ENCODE peak calls at places on chromosome 14, in six cellular contexts. B is psoas muscle, U is GM20000, W is heart right ventricle, R is uterus, J is NB4. V is an unnamed sample.

GRCh38 chr14:85565862-85566296 is 35.9 kb downstream of the FLRT2 start:
- DNase-seq in B (no peak), U (no peak), W (no peak), R (no peak), J (no peak), V (no peak)

GRCh38 chr14:41865894-41866293 is 259.2 kb downstream of the LRFN5 start:
- DNase-seq in B (no peak), U (no peak), W (no peak), R (no peak), J (no peak), V (no peak)

GRCh38 chr14:103889313-103890051 is 38.8 kb upstream of the TDRD9 start:
- DNase-seq in B (no peak), U (no peak), W (no peak), R (no peak), J (no peak), V (no peak)

GRCh38 chr14:26026384-26026783 is 571.4 kb downstream of the NOVA1 start:
- DNase-seq in B (no peak), U (no peak), W (no peak), R (no peak), J (no peak), V (no peak)

GRCh38 chr14:59912443-59912842 is 7.5 kb upstream of the LRRC9 start:
- DNase-seq in B (no peak), U (no peak), W (no peak), R (no peak), J (no peak), V (no peak)

GRCh38 chr14:89422181-89422951 is 5.3 kb upstream of the FOXN3 start:
- DNase-seq in B (no peak), U (no peak), W (no peak), R (no peak), J (no peak), V (no peak)

GRCh38 chr14:49865431-49865859 is 12.9 kb upstream of the NEMF start:
- DNase-seq in B (peak), U (no peak), W (peak), R (peak), J (peak), V (no peak)

GRCh38 chr14:62696969-62697328 is 348.3 kb downstream of the KCNH5 start:
- DNase-seq in B (no peak), U (no peak), W (no peak), R (no peak), J (no peak), V (no peak)

GRCh38 chr14:72311116-72311515 is 378.9 kb downstream of the RGS6 start:
- DNase-seq in B (no peak), U (no peak), W (no peak), R (no peak), J (no peak), V (no peak)

GRCh38 chr14:34324363-34324795 is 137.7 kb downstream of the SPTSSA start:
- DNase-seq in B (no peak), U (peak), W (peak), R (no peak), J (peak), V (peak)

GRCh38 chr14:76352639-76353281 is 23.2 kb upstream of the ESRRB start:
- DNase-seq in B (peak), U (peak), W (peak), R (peak), J (peak), V (peak)

GRCh38 chr14:57692671-57693070 is 173.2 kb downstream of the SLC35F4 start:
- DNase-seq in B (no peak), U (no peak), W (no peak), R (no peak), J (peak), V (peak)

GRCh38 chr14:76331328-76332011 is 44.5 kb upstream of the ESRRB start:
- DNase-seq in B (no peak), U (no peak), W (no peak), R (no peak), J (no peak), V (no peak)

GRCh38 chr14:82854851-82855250 is 1321.2 kb upstream of the SEL1L start:
- DNase-seq in B (no peak), U (no peak), W (no peak), R (no peak), J (no peak), V (no peak)

GRCh38 chr14:99574099-99574880 is 29.7 kb downstream of the CCDC85C start:
- DNase-seq in B (no peak), U (no peak), W (peak), R (peak), J (no peak), V (no peak)

GRCh38 chr14:41607119-41607785 is 576 bp downstream of the LRFN5 start:
- DNase-seq in B (no peak), U (peak), W (no peak), R (no peak), J (no peak), V (peak)

GRCh38 chr14:95300002-95300696 is 19.6 kb downstream of the CLMN start:
- DNase-seq in B (no peak), U (no peak), W (no peak), R (no peak), J (no peak), V (no peak)

GRCh38 chr14:99137913-99138571 is 134.0 kb downstream of the BCL11B start:
- DNase-seq in B (no peak), U (no peak), W (no peak), R (no peak), J (peak), V (no peak)

GRCh38 chr14:22510527-22511110 is 78.4 kb downstream of the DAD1 start:
- DNase-seq in B (no peak), U (no peak), W (no peak), R (no peak), J (no peak), V (no peak)

GRCh38 chr14:73403181-73403752 is 55.1 kb downstream of the NUMB start:
- DNase-seq in B (no peak), U (no peak), W (no peak), R (no peak), J (no peak), V (no peak)

GRCh38 chr14:104111301-104112112 is 26.0 kb downstream of the ASPG start:
- DNase-seq in B (peak), U (no peak), W (no peak), R (no peak), J (no peak), V (no peak)

GRCh38 chr14:53147208-53147607 is 5.9 kb downstream of the DDHD1 start:
- DNase-seq in B (no peak), U (peak), W (no peak), R (no peak), J (no peak), V (no peak)

GRCh38 chr14:100292776-100293461 is 13.3 kb downstream of the SLC25A29 start:
- DNase-seq in B (no peak), U (no peak), W (no peak), R (peak), J (no peak), V (no peak)

GRCh38 chr14:53062856-53063255 is 90.3 kb downstream of the DDHD1 start:
- DNase-seq in B (no peak), U (no peak), W (no peak), R (no peak), J (no peak), V (no peak)

GRCh38 chr14:79407572-79407971 is 803.7 kb downstream of the DIO2 start:
- DNase-seq in B (no peak), U (no peak), W (no peak), R (no peak), J (no peak), V (no peak)

GRCh38 chr14:104086210-104086660 is 735 bp downstream of the ASPG start:
- DNase-seq in B (peak), U (no peak), W (no peak), R (peak), J (no peak), V (no peak)

GRCh38 chr14:59268011-59268410 is 79.5 kb downstream of the DAAM1 start:
- DNase-seq in B (no peak), U (no peak), W (no peak), R (no peak), J (no peak), V (no peak)

GRCh38 chr14:37088816-37089215 is 83.6 kb downstream of the SLC25A21 start:
- DNase-seq in B (no peak), U (no peak), W (no peak), R (no peak), J (no peak), V (no peak)

GRCh38 chr14:51160871-51161270 is 66.0 kb upstream of the TRIM9 start:
- DNase-seq in B (no peak), U (no peak), W (no peak), R (no peak), J (no peak), V (no peak)

GRCh38 chr14:33655421-33655820 is 295.5 kb downstream of the EGLN3 start:
- DNase-seq in B (no peak), U (no peak), W (no peak), R (no peak), J (no peak), V (no peak)

GRCh38 chr14:101808020-101808641 is 46.6 kb downstream of the PPP2R5C start:
- DNase-seq in B (no peak), U (no peak), W (no peak), R (no peak), J (peak), V (no peak)
- TF ChIP-seq CTCF in B (no peak), U (no peak), W (no peak), R (no peak), J (no peak), V (no peak)

GRCh38 chr14:106291626-106292025 is 765.2 kb downstream of the TMEM121 start:
- DNase-seq in B (no peak), U (no peak), W (no peak), R (no peak), J (no peak), V (no peak)

GRCh38 chr14:106287506-106287905 is 761.1 kb downstream of the TMEM121 start:
- DNase-seq in B (no peak), U (no peak), W (no peak), R (no peak), J (no peak), V (no peak)

DNA sequence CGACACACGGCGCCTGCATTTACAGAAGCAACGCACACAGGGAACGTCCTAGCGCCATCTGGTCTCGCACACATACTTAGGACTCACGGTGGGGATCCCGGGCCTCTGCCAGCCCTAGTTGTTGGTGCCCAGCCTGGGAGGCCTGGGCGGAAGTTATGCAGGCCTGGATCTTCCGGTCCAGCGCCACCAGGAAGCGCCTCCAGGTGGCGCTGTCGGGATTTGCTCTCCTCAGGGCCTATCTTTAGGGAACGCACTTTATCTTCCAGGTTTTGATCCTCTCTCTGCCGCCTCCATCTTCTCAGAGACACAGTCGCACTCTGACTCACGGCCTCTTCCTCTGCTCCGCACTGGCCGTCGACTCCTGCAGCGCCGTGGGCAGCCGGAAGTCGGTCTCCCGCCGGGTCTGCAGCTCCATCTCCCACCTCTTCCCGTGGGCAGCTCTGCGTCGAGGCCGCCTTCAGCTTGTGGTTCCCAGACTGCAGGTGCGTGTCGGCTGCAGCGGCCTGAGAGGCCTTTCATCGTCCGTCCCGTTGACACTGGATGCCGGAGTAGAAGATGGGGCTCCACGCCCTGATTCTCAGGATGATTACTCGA is 760.4 kb downstream of the TMEM121 start:
- DNase-seq in B (no peak), U (peak), W (no peak), R (no peak), J (peak), V (peak)
- TF ChIP-seq CTCF in B (no peak), U (peak), W (no peak), R (no peak), J (peak), V (peak)

GRCh38 chr14:64963611-64964010 is 8.5 kb downstream of the RAB15 start:
- DNase-seq in B (no peak), U (no peak), W (no peak), R (no peak), J (peak), V (no peak)

GRCh38 chr14:64956697-64957412 is 14.3 kb upstream of the GPX2 start:
- DNase-seq in B (no peak), U (no peak), W (no peak), R (no peak), J (no peak), V (no peak)

GRCh38 chr14:64958201-64958600 is 13.9 kb downstream of the RAB15 start:
- DNase-seq in B (no peak), U (no peak), W (no peak), R (no peak), J (no peak), V (no peak)

GRCh38 chr14:64958743-64959142 is 13.4 kb downstream of the RAB15 start:
- DNase-seq in B (no peak), U (no peak), W (no peak), R (no peak), J (no peak), V (no peak)

DNA sequence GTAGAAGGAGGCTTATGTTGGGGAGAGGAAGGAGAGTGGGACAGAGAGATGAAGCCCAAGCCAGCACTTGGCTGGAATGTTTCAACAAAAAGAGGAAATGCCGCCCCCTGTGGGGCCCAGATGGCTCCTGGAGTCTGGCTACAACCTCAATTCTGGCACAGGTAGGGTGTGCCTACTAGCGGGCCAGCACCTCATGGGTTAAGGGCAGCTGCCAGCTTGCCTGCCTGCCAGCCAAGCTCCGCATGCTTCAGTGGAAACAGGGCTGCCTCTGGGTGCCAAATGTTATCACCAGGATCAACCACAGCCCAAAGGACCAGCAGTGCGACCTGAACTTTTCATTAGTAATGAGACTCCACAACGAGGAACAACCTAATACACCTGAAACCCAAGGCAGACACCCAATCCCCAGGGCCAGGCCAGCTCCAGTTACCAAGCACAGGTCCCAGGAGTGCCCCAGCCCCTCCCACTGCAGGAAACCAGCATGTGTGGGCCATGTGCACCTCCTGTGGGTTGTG is 11.3 kb downstream of the RAB15 start:
- DNase-seq in B (no peak), U (no peak), W (no peak), R (no peak), J (peak), V (no peak)
- TF ChIP-seq CTCF in B (no peak), U (peak), W (peak), R (no peak), J (peak), V (no peak)

GRCh38 chr14:92352158-92352985 is 29.4 kb downstream of the SLC24A4 start:
- DNase-seq in B (no peak), U (peak), W (no peak), R (no peak), J (peak), V (peak)
- TF ChIP-seq CTCF in B (no peak), U (peak), W (peak), R (no peak), J (peak), V (peak)

GRCh38 chr14:64746298-64747250 is 42.4 kb downstream of the PLEKHG3 start:
- DNase-seq in B (no peak), U (no peak), W (no peak), R (no peak), J (no peak), V (no peak)

GRCh38 chr14:64743061-64743460 is 38.8 kb downstream of the PLEKHG3 start:
- DNase-seq in B (no peak), U (no peak), W (no peak), R (no peak), J (no peak), V (no peak)

GRCh38 chr14:64748521-64748920 is 44.3 kb downstream of the PLEKHG3 start:
- DNase-seq in B (no peak), U (no peak), W (no peak), R (no peak), J (no peak), V (no peak)

GRCh38 chr14:64747327-64747726 is 43.1 kb downstream of the PLEKHG3 start:
- DNase-seq in B (no peak), U (no peak), W (no peak), R (no peak), J (no peak), V (no peak)

GRCh38 chr14:64745511-64746041 is 41.4 kb downstream of the PLEKHG3 start:
- DNase-seq in B (no peak), U (no peak), W (no peak), R (no peak), J (no peak), V (no peak)
- TF ChIP-seq CTCF in B (no peak), U (no peak), W (peak), R (peak), J (no peak), V (no peak)

GRCh38 chr14:20583142-20583541 is 4.7 kb downstream of the RNASE11 start:
- DNase-seq in B (no peak), U (no peak), W (no peak), R (no peak), J (no peak), V (no peak)
- TF ChIP-seq CTCF in B (no peak), U (no peak), W (no peak), R (no peak), J (no peak), V (no peak)

DNA sequence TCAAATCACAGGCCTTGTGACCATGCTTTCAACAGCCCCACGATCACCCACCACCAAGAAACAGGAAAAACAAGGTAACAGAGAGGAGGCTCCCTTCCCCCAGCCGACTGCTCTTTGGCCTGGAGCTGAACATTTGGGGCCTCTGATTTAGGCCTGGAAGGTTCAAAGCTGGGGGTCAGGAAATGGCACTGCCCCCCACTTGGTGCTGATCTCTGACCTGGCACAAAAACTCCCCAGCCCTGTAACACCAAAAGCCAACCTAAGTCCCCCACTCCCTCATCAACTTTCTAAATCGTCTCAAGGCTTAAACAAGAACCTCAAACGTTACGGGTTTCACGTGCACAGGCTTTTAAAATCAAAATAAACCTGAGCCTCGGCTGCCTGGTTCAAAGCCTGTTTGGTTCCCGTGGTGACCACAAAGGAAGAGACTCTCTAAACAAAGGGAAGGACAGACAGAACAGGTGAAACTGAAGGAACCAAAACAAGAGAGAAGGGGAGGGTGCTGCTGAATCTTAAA is 8.9 kb downstream of the ACTN1 start:
- DNase-seq in B (no peak), U (no peak), W (no peak), R (no peak), J (no peak), V (no peak)
- TF ChIP-seq CTCF in B (no peak), U (no peak), W (no peak), R (no peak), J (no peak), V (no peak)

GRCh38 chr14:81068384-81068783 is 113.0 kb downstream of the TSHR start:
- DNase-seq in B (no peak), U (no peak), W (no peak), R (no peak), J (no peak), V (no peak)

GRCh38 chr14:81066672-81067071 is 111.3 kb downstream of the TSHR start:
- DNase-seq in B (no peak), U (no peak), W (no peak), R (no peak), J (no peak), V (no peak)

GRCh38 chr14:81067156-81067555 is 111.7 kb downstream of the TSHR start:
- DNase-seq in B (no peak), U (no peak), W (no peak), R (no peak), J (no peak), V (no peak)

GRCh38 chr14:81062380-81062779 is 107.0 kb downstream of the TSHR start:
- DNase-seq in B (no peak), U (no peak), W (no peak), R (no peak), J (no peak), V (no peak)

DNA sequence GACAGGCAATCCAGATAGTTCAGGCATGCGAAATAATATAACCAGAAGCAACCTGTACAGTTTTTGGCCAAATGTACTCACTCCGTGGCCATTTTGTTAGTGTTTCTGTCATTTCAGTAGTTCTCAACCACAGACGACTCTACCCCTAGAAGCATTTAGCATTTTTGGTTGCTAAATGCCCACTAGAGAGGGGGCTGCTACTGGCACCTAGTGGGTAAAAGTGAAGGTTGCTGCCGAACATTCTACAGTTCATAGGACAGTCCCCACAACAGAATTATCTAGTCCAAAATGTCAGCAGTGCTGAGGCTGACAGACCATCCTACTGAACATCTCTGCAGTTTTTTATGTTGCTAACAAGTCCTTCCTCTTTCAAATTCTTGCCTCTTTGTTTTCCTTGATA is 107.4 kb downstream of the TSHR start:
- DNase-seq in B (no peak), U (no peak), W (peak), R (no peak), J (peak), V (no peak)
- TF ChIP-seq CTCF in B (no peak), U (no peak), W (peak), R (no peak), J (peak), V (no peak)